ENCODE peak calls at places on chromosomes 4 and X, in four cellular contexts. One of them, this sample, is unnamed.

GRCh38 chr4:105712766-105713165 is 4.2 kb downstream of the GSTCD start:
- DNase-seq in astrocyte of the spinal cord: no peak
- DNase-seq in pancreas: no peak
- DNase-seq in pons: no peak
- DNase-seq in this sample: no peak

GRCh38 chr4:6221296-6221850 is 21.0 kb upstream of the JAKMIP1 start:
- DNase-seq in pons: no peak
- DNase-seq in pancreas: no peak
- DNase-seq in astrocyte of the spinal cord: no peak
- DNase-seq in this sample: no peak

GRCh38 chrX:153342762-153343558 is 9.0 kb downstream of the ZNF275 start:
- DNase-seq in astrocyte of the spinal cord: no peak
- DNase-seq in pancreas: no peak
- DNase-seq in pons: no peak
- DNase-seq in this sample: no peak

GRCh38 chr4:82799006-82799881 is 648 bp upstream of the SCD5 start:
- DNase-seq in astrocyte of the spinal cord: no peak
- DNase-seq in pancreas: no peak
- DNase-seq in pons: no peak
- DNase-seq in this sample: peak; percentile 55

GRCh38 chrX:13110427-13111324 is 66.3 kb upstream of the FAM9C start:
- DNase-seq in pons: no peak
- DNase-seq in astrocyte of the spinal cord: peak; percentile 92
- DNase-seq in pancreas: peak; percentile 47
- DNase-seq in this sample: peak; percentile 22

GRCh38 chr4:106502106-106502699 is 133.6 kb upstream of the GIMD1 start:
- DNase-seq in pancreas: peak; percentile 30
- DNase-seq in pons: peak; percentile 51
- DNase-seq in astrocyte of the spinal cord: peak; percentile 64
- DNase-seq in this sample: peak; percentile 51

GRCh38 chr4:185721190-185721948 is 90.6 kb downstream of the SORBS2 start:
- DNase-seq in pons: no peak
- DNase-seq in pancreas: no peak
- DNase-seq in astrocyte of the spinal cord: no peak
- DNase-seq in this sample: no peak

GRCh38 chrX:55907968-55908607 is 190.5 kb downstream of the RRAGB start:
- DNase-seq in astrocyte of the spinal cord: peak; percentile 37
- DNase-seq in pancreas: peak; percentile 41
- DNase-seq in pons: peak; percentile 32
- DNase-seq in this sample: no peak

GRCh38 chrX:32877592-32877991 is 333.8 kb downstream of the DMD start:
- DNase-seq in astrocyte of the spinal cord: peak; percentile 7
- DNase-seq in pons: no peak
- DNase-seq in pancreas: no peak
- DNase-seq in this sample: no peak

GRCh38 chr4:112098841-112099240 is 46.4 kb upstream of the FAM241A start:
- DNase-seq in pons: no peak
- DNase-seq in astrocyte of the spinal cord: no peak
- DNase-seq in pancreas: no peak
- DNase-seq in this sample: no peak

GRCh38 chrX:40996886-40997530 is 88.2 kb upstream of the USP9X start:
- DNase-seq in astrocyte of the spinal cord: peak; percentile 84
- DNase-seq in pancreas: no peak
- DNase-seq in pons: peak; percentile 64
- DNase-seq in this sample: peak; percentile 4

GRCh38 chr4:75069493-75070074 is 136.7 kb downstream of the PARM1 start:
- DNase-seq in pancreas: no peak
- DNase-seq in pons: no peak
- DNase-seq in astrocyte of the spinal cord: no peak
- DNase-seq in this sample: no peak

GRCh38 chr4:72592076-72592475 is 23.1 kb upstream of the ADAMTS3 start:
- DNase-seq in astrocyte of the spinal cord: no peak
- DNase-seq in pons: no peak
- DNase-seq in pancreas: no peak
- DNase-seq in this sample: no peak

GRCh38 chr4:155400893-155401292 is 24.1 kb upstream of the MAP9 start:
- DNase-seq in pancreas: no peak
- DNase-seq in pons: no peak
- DNase-seq in astrocyte of the spinal cord: no peak
- DNase-seq in this sample: no peak

GRCh38 chr4:76733380-76733779 is 164.6 kb downstream of the SOWAHB start:
- DNase-seq in pons: no peak
- DNase-seq in astrocyte of the spinal cord: no peak
- DNase-seq in pancreas: peak; percentile 52
- DNase-seq in this sample: no peak

GRCh38 chr4:88414755-88415154 is 36.1 kb downstream of the HERC6 start:
- DNase-seq in pons: no peak
- DNase-seq in pancreas: no peak
- DNase-seq in astrocyte of the spinal cord: no peak
- DNase-seq in this sample: no peak

GRCh38 chr4:143538979-143539669 is 25.6 kb downstream of the SMARCA5 start:
- DNase-seq in pons: no peak
- DNase-seq in astrocyte of the spinal cord: no peak
- DNase-seq in pancreas: no peak
- DNase-seq in this sample: no peak

GRCh38 chr4:39996811-39997210 is 19.1 kb upstream of the PDS5A start:
- DNase-seq in pons: no peak
- DNase-seq in pancreas: no peak
- DNase-seq in astrocyte of the spinal cord: no peak
- DNase-seq in this sample: no peak

GRCh38 chr4:106062452-106062875 is 167.2 kb downstream of the NPNT start:
- DNase-seq in pons: no peak
- DNase-seq in pancreas: no peak
- DNase-seq in astrocyte of the spinal cord: peak; percentile 86
- DNase-seq in this sample: no peak

GRCh38 chr4:125801373-125801772 is 486.6 kb downstream of the FAT4 start:
- DNase-seq in pancreas: no peak
- DNase-seq in pons: no peak
- DNase-seq in astrocyte of the spinal cord: peak; percentile 29
- DNase-seq in this sample: no peak

GRCh38 chrX:101491943-101492342 is 6.7 kb downstream of the ARMCX4 start:
- DNase-seq in astrocyte of the spinal cord: no peak
- DNase-seq in pons: no peak
- DNase-seq in pancreas: no peak
- DNase-seq in this sample: no peak

GRCh38 chr4:169398294-169398693 is 127.5 kb upstream of the SH3RF1 start:
- DNase-seq in astrocyte of the spinal cord: peak; percentile 84
- DNase-seq in pancreas: no peak
- DNase-seq in pons: no peak
- DNase-seq in this sample: no peak

GRCh38 chrX:68822641-68823410 is 6.0 kb upstream of the EFNB1 start:
- DNase-seq in pons: peak; percentile 17
- DNase-seq in astrocyte of the spinal cord: peak; percentile 40
- DNase-seq in pancreas: no peak
- DNase-seq in this sample: peak; percentile 34

GRCh38 chr4:15161439-15161838 is 159.2 kb downstream of the CPEB2 start:
- DNase-seq in pons: no peak
- DNase-seq in astrocyte of the spinal cord: peak; percentile 32
- DNase-seq in pancreas: no peak
- DNase-seq in this sample: no peak

GRCh38 chr4:83115656-83116285 is 1.2 kb upstream of the PLAC8 start:
- DNase-seq in pancreas: no peak
- DNase-seq in pons: no peak
- DNase-seq in astrocyte of the spinal cord: no peak
- DNase-seq in this sample: no peak

GRCh38 chrX:3145716-3146115 is 104.4 kb downstream of the ARSF start:
- DNase-seq in pons: no peak
- DNase-seq in astrocyte of the spinal cord: peak; percentile 82
- DNase-seq in pancreas: no peak
- DNase-seq in this sample: no peak

GRCh38 chr4:139873111-139873866 is 207.7 kb downstream of the MGST2 start:
- DNase-seq in pons: no peak
- DNase-seq in astrocyte of the spinal cord: peak; percentile 36
- DNase-seq in pancreas: no peak
- DNase-seq in this sample: no peak

GRCh38 chrX:109732319-109732779 is 708 bp downstream of the ACSL4 start:
- DNase-seq in astrocyte of the spinal cord: peak; percentile 58
- DNase-seq in pons: no peak
- DNase-seq in pancreas: no peak
- DNase-seq in this sample: no peak

GRCh38 chrX:85012098-85012497 is 8.4 kb downstream of the APOOL start:
- DNase-seq in astrocyte of the spinal cord: no peak
- DNase-seq in pancreas: no peak
- DNase-seq in pons: no peak
- DNase-seq in this sample: no peak

GRCh38 chr4:3136454-3136853 is 62.0 kb downstream of the HTT start:
- DNase-seq in astrocyte of the spinal cord: peak; percentile 18
- DNase-seq in pancreas: no peak
- DNase-seq in pons: no peak
- DNase-seq in this sample: no peak

GRCh38 chrX:124836786-124837185 is 482.9 kb upstream of the TEX13C start:
- DNase-seq in pons: no peak
- DNase-seq in pancreas: no peak
- DNase-seq in astrocyte of the spinal cord: no peak
- DNase-seq in this sample: no peak

GRCh38 chr4:48698029-48698901 is 81.8 kb downstream of the FRYL start:
- DNase-seq in pancreas: peak; percentile 47
- DNase-seq in pons: peak; percentile 39
- DNase-seq in astrocyte of the spinal cord: peak; percentile 82
- DNase-seq in this sample: no peak